ENCODE peak calls at places on chromosome 18, in ten cellular contexts. E is thoracic aorta, M is lower leg skin, C is bronchial epithelial cell, U is ovary, Y is GM12865, Q is neural progenitor cell, K is fibroblast of mammary gland, S is stomach, H is nephron progenitor cell. Z is an unnamed sample.

GRCh38 chr18:48085781-48086487 is 155.5 kb upstream of the SMAD2 start:
- DNase-seq in U (no peak), H (no peak), Y (no peak), K (no peak), Q (no peak), S (no peak), E (no peak), M (no peak), C (peak; percentile 56), Z (no peak)

GRCh38 chr18:58194028-58194427 is 150.0 kb downstream of the NEDD4L start:
- DNase-seq in E (no peak), Y (no peak), S (peak; percentile 53), K (no peak), Q (peak; percentile 63), H (peak; percentile 30), M (no peak), U (peak; percentile 48), C (no peak), Z (no peak)

GRCh38 chr18:59743561-59743960 is 46.3 kb upstream of the CCBE1 start:
- DNase-seq in Q (no peak), Y (no peak), K (peak; percentile 69), E (no peak), H (no peak), S (no peak), U (no peak), C (no peak), M (no peak), Z (peak; percentile 32)

GRCh38 chr18:30457156-30457555 is 585.4 kb downstream of the DSC3 start:
- DNase-seq in S (no peak), H (no peak), Y (no peak), E (no peak), U (no peak), C (no peak), Q (no peak), M (no peak), K (no peak), Z (no peak)

GRCh38 chr18:65620076-65620696 is 130.6 kb upstream of the CDH7 start:
- DNase-seq in S (no peak), K (no peak), H (no peak), Y (no peak), C (no peak), M (no peak), E (no peak), Q (no peak), U (no peak), Z (no peak)

GRCh38 chr18:37394610-37394965 is 171.0 kb downstream of the CELF4 start:
- DNase-seq in K (no peak), S (no peak), H (no peak), C (no peak), Q (no peak), Y (no peak), M (no peak), U (no peak), E (no peak), Z (no peak)

GRCh38 chr18:49597556-49597955 is 35.7 kb downstream of the LIPG start:
- DNase-seq in Q (no peak), U (no peak), S (no peak), H (no peak), Y (no peak), C (peak; percentile 55), K (no peak), M (no peak), E (no peak), Z (peak; percentile 41)

GRCh38 chr18:36078751-36079529 is 11.6 kb upstream of the RPRD1A start:
- DNase-seq in E (no peak), Q (no peak), H (no peak), U (no peak), K (peak; percentile 65), M (no peak), C (no peak), S (no peak), Y (no peak), Z (peak; percentile 69)

GRCh38 chr18:75678662-75679061 is 251.2 kb upstream of the SMIM21 start:
- DNase-seq in Q (no peak), M (no peak), C (no peak), Y (no peak), E (no peak), S (no peak), K (peak; percentile 7), U (no peak), H (no peak), Z (no peak)

GRCh38 chr18:36389811-36390581 is 92.5 kb downstream of the FHOD3 start:
- DNase-seq in S (no peak), E (no peak), C (no peak), U (no peak), K (no peak), H (no peak), Y (no peak), Q (no peak), M (no peak), Z (no peak)

GRCh38 chr18:80202264-80202998 is 44.9 kb downstream of the PARD6G start:
- DNase-seq in M (peak; percentile 9), Y (peak; percentile 86), U (no peak), K (no peak), C (no peak), H (no peak), Q (no peak), S (no peak), E (no peak), Z (no peak)

GRCh38 chr18:44238911-44239310 is 441.8 kb upstream of the SETBP1 start:
- DNase-seq in S (no peak), Q (no peak), K (no peak), U (no peak), E (no peak), M (no peak), C (peak; percentile 7), H (no peak), Y (no peak), Z (no peak)

GRCh38 chr18:183769-184168 is 25.4 kb downstream of the USP14 start:
- DNase-seq in K (peak; percentile 48), U (no peak), H (no peak), S (no peak), Q (no peak), C (no peak), Y (no peak), E (no peak), M (no peak), Z (no peak)

GRCh38 chr18:33440011-33440383 is 524 bp downstream of the CCDC178 start:
- DNase-seq in M (no peak), U (peak; percentile 76), C (peak; percentile 42), E (no peak), Y (peak; percentile 23), H (peak; percentile 64), K (peak; percentile 67), S (peak; percentile 54), Q (peak; percentile 83), Z (no peak)

GRCh38 chr18:58005885-58006523 is 38.0 kb upstream of the NEDD4L start:
- DNase-seq in M (no peak), Y (no peak), E (no peak), U (no peak), K (peak; percentile 97), S (no peak), Q (no peak), H (no peak), C (peak; percentile 92), Z (peak; percentile 37)

GRCh38 chr18:31040982-31041345 is 1.6 kb downstream of the DSC3 start:
- DNase-seq in Y (no peak), E (no peak), K (no peak), U (no peak), C (peak; percentile 44), H (peak; percentile 36), M (no peak), Q (peak; percentile 66), S (no peak), Z (no peak)

GRCh38 chr18:25351280-25351772 is 640 bp downstream of the ZNF521 start:
- DNase-seq in K (no peak), H (peak; percentile 30), Q (peak; percentile 55), U (no peak), S (no peak), E (no peak), Y (no peak), C (no peak), M (no peak), Z (no peak)
- TF ChIP-seq CTCF in K (no peak), H (no peak), Q (no peak), U (no peak), S (no peak), E (no peak), Y (no peak), C (no peak), M (no peak), Z (peak; percentile 22)

GRCh38 chr18:74315464-74316256 is at the start of gene C18orf63:
- DNase-seq in U (no peak), Q (no peak), Y (no peak), C (no peak), M (no peak), S (no peak), E (no peak), H (no peak), K (no peak), Z (no peak)

GRCh38 chr18:74311000-74311399 is 4.6 kb upstream of the C18orf63 start:
- DNase-seq in U (no peak), C (no peak), Q (no peak), S (no peak), H (no peak), Y (no peak), E (no peak), K (no peak), M (no peak), Z (no peak)

GRCh38 chr18:74314759-74315463 is 728 bp upstream of the C18orf63 start:
- DNase-seq in K (no peak), C (no peak), S (no peak), E (no peak), Y (no peak), U (no peak), Q (no peak), H (no peak), M (no peak), Z (no peak)

DNA sequence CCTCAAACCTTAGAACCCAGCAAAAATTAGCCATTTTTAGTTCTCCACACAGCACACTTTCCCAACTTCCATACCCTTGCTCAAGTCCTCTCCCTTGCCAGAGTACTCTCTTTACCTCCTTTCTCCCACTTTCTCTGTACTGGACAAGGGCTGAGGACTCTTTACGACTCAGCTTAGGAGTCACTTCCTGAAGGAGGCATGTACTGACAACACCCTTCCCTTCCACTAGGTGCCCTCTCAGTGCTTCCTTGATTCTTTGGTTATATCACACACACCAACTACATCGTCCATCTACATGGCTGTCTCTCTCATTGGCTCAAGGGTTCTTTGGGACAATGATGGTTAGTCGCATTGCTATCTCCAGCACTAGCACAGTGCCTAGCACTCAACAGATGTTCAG is 5.2 kb upstream of the C18orf63 start:
- DNase-seq in U (no peak), K (peak; percentile 71), E (no peak), Q (no peak), C (peak; percentile 81), M (no peak), H (no peak), Y (peak; percentile 35), S (no peak), Z (peak; percentile 71)
- TF ChIP-seq CTCF in U (no peak), K (peak; percentile 56), E (peak; percentile 31), Q (peak; percentile 31), C (peak; percentile 72), M (no peak), H (no peak), Y (peak; percentile 25), S (no peak), Z (peak; percentile 67)

GRCh38 chr18:69757733-69758132 is 189.9 kb downstream of the CD226 start:
- DNase-seq in C (peak; percentile 20), E (no peak), K (peak; percentile 14), S (no peak), H (no peak), M (no peak), Q (peak; percentile 23), U (no peak), Y (no peak), Z (no peak)
- TF ChIP-seq CTCF in C (no peak), E (no peak), K (no peak), S (no peak), H (no peak), M (no peak), Q (no peak), U (no peak), Y (no peak), Z (no peak)

GRCh38 chr18:5546660-5547059 is 2.9 kb upstream of the EPB41L3 start:
- DNase-seq in C (peak; percentile 3), S (no peak), Q (peak; percentile 72), K (peak; percentile 77), U (no peak), Y (peak; percentile 8), E (no peak), H (peak; percentile 31), M (peak; percentile 26), Z (peak; percentile 15)
- TF ChIP-seq CTCF in C (no peak), S (no peak), Q (peak; percentile 63), K (peak; percentile 91), U (peak; percentile 17), Y (no peak), E (no peak), H (peak; percentile 45), M (no peak), Z (peak; percentile 22)

Z was measured in HFFc6.